ENCODE peak calls at places on chromosome 21, in seven cellular contexts. One of them, this sample, is unnamed.

GRCh38 chr21:44423312-44423821 is 31.9 kb upstream of the LRRC3 start:
- DNase-seq in astrocyte: no peak
- DNase-seq in heart left ventricle: no peak
- DNase-seq in HFFc6: no peak
- DNase-seq in aorta: peak
- DNase-seq in DMS153: no peak
- DNase-seq in activated CD8-positive, alpha-beta memory T cell treated with anti-CD3 and anti-CD28 coated beads for 1 hour: no peak
- DNase-seq in this sample: no peak

GRCh38 chr21:27108228-27108627 is 141.3 kb upstream of the ADAMTS5 start:
- DNase-seq in HFFc6: peak
- DNase-seq in astrocyte: peak
- DNase-seq in DMS153: no peak
- DNase-seq in heart left ventricle: no peak
- DNase-seq in activated CD8-positive, alpha-beta memory T cell treated with anti-CD3 and anti-CD28 coated beads for 1 hour: no peak
- DNase-seq in aorta: no peak
- DNase-seq in this sample: no peak

GRCh38 chr21:33265664-33266049 is 510 bp upstream of the IL10RB start:
- DNase-seq in DMS153: peak
- DNase-seq in aorta: peak
- DNase-seq in HFFc6: no peak
- DNase-seq in astrocyte: no peak
- DNase-seq in heart left ventricle: peak
- DNase-seq in activated CD8-positive, alpha-beta memory T cell treated with anti-CD3 and anti-CD28 coated beads for 1 hour: no peak
- DNase-seq in this sample: no peak

GRCh38 chr21:41653944-41654625 is 112.8 kb downstream of the RIPK4 start:
- DNase-seq in HFFc6: peak
- DNase-seq in DMS153: no peak
- DNase-seq in activated CD8-positive, alpha-beta memory T cell treated with anti-CD3 and anti-CD28 coated beads for 1 hour: no peak
- DNase-seq in astrocyte: peak
- DNase-seq in aorta: no peak
- DNase-seq in heart left ventricle: no peak
- DNase-seq in this sample: no peak

GRCh38 chr21:35254006-35254751 is 205.1 kb upstream of the RUNX1 start:
- DNase-seq in activated CD8-positive, alpha-beta memory T cell treated with anti-CD3 and anti-CD28 coated beads for 1 hour: no peak
- DNase-seq in DMS153: no peak
- DNase-seq in heart left ventricle: no peak
- DNase-seq in aorta: no peak
- DNase-seq in astrocyte: peak
- DNase-seq in HFFc6: peak
- DNase-seq in this sample: no peak

GRCh38 chr21:43988016-43988415 is 24.1 kb upstream of the TRAPPC10 start:
- DNase-seq in heart left ventricle: no peak
- DNase-seq in DMS153: no peak
- DNase-seq in aorta: no peak
- DNase-seq in astrocyte: no peak
- DNase-seq in HFFc6: no peak
- DNase-seq in activated CD8-positive, alpha-beta memory T cell treated with anti-CD3 and anti-CD28 coated beads for 1 hour: no peak
- DNase-seq in this sample: no peak

GRCh38 chr21:40680311-40680710 is 166.6 kb downstream of the DSCAM start:
- DNase-seq in heart left ventricle: no peak
- DNase-seq in aorta: no peak
- DNase-seq in DMS153: peak
- DNase-seq in activated CD8-positive, alpha-beta memory T cell treated with anti-CD3 and anti-CD28 coated beads for 1 hour: no peak
- DNase-seq in HFFc6: no peak
- DNase-seq in astrocyte: no peak
- DNase-seq in this sample: no peak

GRCh38 chr21:26131554-26131953 is 39.0 kb downstream of the APP start:
- DNase-seq in heart left ventricle: no peak
- DNase-seq in aorta: no peak
- DNase-seq in activated CD8-positive, alpha-beta memory T cell treated with anti-CD3 and anti-CD28 coated beads for 1 hour: no peak
- DNase-seq in HFFc6: no peak
- DNase-seq in astrocyte: no peak
- DNase-seq in DMS153: no peak
- DNase-seq in this sample: no peak

GRCh38 chr21:16775056-16775455 is 737.8 kb upstream of the CXADR start:
- DNase-seq in activated CD8-positive, alpha-beta memory T cell treated with anti-CD3 and anti-CD28 coated beads for 1 hour: no peak
- DNase-seq in HFFc6: no peak
- DNase-seq in heart left ventricle: no peak
- DNase-seq in aorta: no peak
- DNase-seq in DMS153: peak
- DNase-seq in astrocyte: no peak
- DNase-seq in this sample: no peak

GRCh38 chr21:35324372-35325220 is 275.5 kb upstream of the RUNX1 start:
- DNase-seq in heart left ventricle: no peak
- DNase-seq in activated CD8-positive, alpha-beta memory T cell treated with anti-CD3 and anti-CD28 coated beads for 1 hour: no peak
- DNase-seq in astrocyte: peak
- DNase-seq in HFFc6: peak
- DNase-seq in aorta: no peak
- DNase-seq in DMS153: no peak
- DNase-seq in this sample: no peak

GRCh38 chr21:36829116-36829515 is 130.2 kb downstream of the SIM2 start:
- DNase-seq in DMS153: no peak
- DNase-seq in aorta: no peak
- DNase-seq in heart left ventricle: no peak
- DNase-seq in HFFc6: no peak
- DNase-seq in astrocyte: no peak
- DNase-seq in activated CD8-positive, alpha-beta memory T cell treated with anti-CD3 and anti-CD28 coated beads for 1 hour: no peak
- DNase-seq in this sample: no peak